ENCODE peak calls at places on chromosomes 11 and 22, in five cellular contexts. One of them, this sample, is unnamed. For H3K27me3, the result is how much of the 10 kb centered on the place peaks cover.

GRCh38 chr22:50146440-50147228 is 23.9 kb upstream of the PANX2 start:
- DNase-seq in HCT116: peak
- DNase-seq in prostate gland: no peak
- DNase-seq in endothelial cell of umbilical vein: no peak
- DNase-seq in sigmoid colon: peak
- DNase-seq in this sample: peak

GRCh38 chr11:65552413-65552951 is 5.7 kb downstream of the LTBP3 start:
- DNase-seq in HCT116: no peak
- DNase-seq in prostate gland: no peak
- DNase-seq in endothelial cell of umbilical vein: no peak
- DNase-seq in sigmoid colon: no peak
- DNase-seq in this sample: no peak

GRCh38 chr22:36101756-36102155 is 58.8 kb downstream of the APOL3 start:
- DNase-seq in HCT116: no peak
- DNase-seq in prostate gland: no peak
- DNase-seq in endothelial cell of umbilical vein: no peak
- DNase-seq in sigmoid colon: peak
- DNase-seq in this sample: no peak

GRCh38 chr11:47607380-47607779 is 13.2 kb upstream of the C1QTNF4 start:
- DNase-seq in HCT116: no peak
- DNase-seq in prostate gland: no peak
- DNase-seq in endothelial cell of umbilical vein: peak
- DNase-seq in sigmoid colon: no peak
- DNase-seq in this sample: no peak

GRCh38 chr11:77474509-77475070 is 696 bp upstream of the PAK1 start:
- DNase-seq in HCT116: no peak
- DNase-seq in prostate gland: peak
- DNase-seq in endothelial cell of umbilical vein: no peak
- DNase-seq in sigmoid colon: no peak
- DNase-seq in this sample: no peak

GRCh38 chr22:29782061-29782845 is 15.1 kb downstream of the UQCR10 start:
- DNase-seq in HCT116: no peak
- DNase-seq in prostate gland: peak
- DNase-seq in endothelial cell of umbilical vein: no peak
- DNase-seq in sigmoid colon: no peak
- DNase-seq in this sample: peak

GRCh38 chr11:58923300-58923788 is 15.9 kb upstream of the GLYATL1 start:
- DNase-seq in HCT116: peak
- DNase-seq in prostate gland: peak
- DNase-seq in endothelial cell of umbilical vein: no peak
- DNase-seq in sigmoid colon: no peak
- DNase-seq in this sample: no peak

GRCh38 chr22:23163665-23164064 is 16.6 kb upstream of the BCR start:
- DNase-seq in HCT116: no peak
- DNase-seq in prostate gland: peak
- DNase-seq in endothelial cell of umbilical vein: no peak
- DNase-seq in sigmoid colon: peak
- DNase-seq in this sample: no peak

GRCh38 chr11:48538991-48539390 is 50.4 kb downstream of the OR4A47 start:
- DNase-seq in HCT116: no peak
- DNase-seq in prostate gland: no peak
- DNase-seq in endothelial cell of umbilical vein: no peak
- DNase-seq in sigmoid colon: no peak
- DNase-seq in this sample: no peak

GRCh38 chr11:68028802-68029475 is 1.5 kb upstream of the NDUFS8 start:
- DNase-seq in HCT116: no peak
- DNase-seq in prostate gland: no peak
- DNase-seq in endothelial cell of umbilical vein: no peak
- DNase-seq in sigmoid colon: no peak
- DNase-seq in this sample: no peak

GRCh38 chr11:103920933-103921332 is 115.5 kb upstream of the DDI1 start:
- DNase-seq in HCT116: no peak
- DNase-seq in prostate gland: no peak
- DNase-seq in endothelial cell of umbilical vein: no peak
- DNase-seq in sigmoid colon: no peak
- DNase-seq in this sample: no peak

GRCh38 chr11:8071616-8072581 is 9.1 kb upstream of the TUB start:
- DNase-seq in HCT116: no peak
- DNase-seq in prostate gland: no peak
- DNase-seq in endothelial cell of umbilical vein: no peak
- DNase-seq in sigmoid colon: peak
- DNase-seq in this sample: no peak

GRCh38 chr11:87223816-87224215 is 186.1 kb downstream of the TMEM135 start:
- DNase-seq in HCT116: no peak
- DNase-seq in prostate gland: no peak
- DNase-seq in endothelial cell of umbilical vein: no peak
- DNase-seq in sigmoid colon: no peak
- DNase-seq in this sample: no peak

GRCh38 chr11:116791002-116791812 is 472 bp downstream of the APOA5 start:
- DNase-seq in HCT116: peak
- DNase-seq in prostate gland: peak
- DNase-seq in endothelial cell of umbilical vein: peak
- DNase-seq in sigmoid colon: peak
- DNase-seq in this sample: peak

GRCh38 chr11:10693509-10694071 is at the start of gene IRAG1:
- DNase-seq in HCT116: no peak
- DNase-seq in prostate gland: no peak
- DNase-seq in endothelial cell of umbilical vein: no peak
- DNase-seq in sigmoid colon: peak
- DNase-seq in this sample: peak

GRCh38 chr11:100434821-100435641 is 252.1 kb upstream of the ARHGAP42 start:
- DNase-seq in HCT116: no peak
- DNase-seq in prostate gland: no peak
- DNase-seq in endothelial cell of umbilical vein: no peak
- DNase-seq in sigmoid colon: no peak
- DNase-seq in this sample: no peak

GRCh38 chr11:57626895-57627294 is 22.8 kb downstream of the YPEL4 start:
- DNase-seq in HCT116: no peak
- DNase-seq in prostate gland: no peak
- DNase-seq in endothelial cell of umbilical vein: no peak
- DNase-seq in sigmoid colon: no peak
- DNase-seq in this sample: no peak

GRCh38 chr11:35786918-35787557 is 124.5 kb downstream of the TRIM44 start:
- DNase-seq in HCT116: no peak
- DNase-seq in prostate gland: no peak
- DNase-seq in endothelial cell of umbilical vein: no peak
- DNase-seq in sigmoid colon: no peak
- DNase-seq in this sample: no peak

GRCh38 chr11:96168623-96169022 is 174.4 kb downstream of the MAML2 start:
- DNase-seq in HCT116: no peak
- DNase-seq in prostate gland: peak
- DNase-seq in endothelial cell of umbilical vein: peak
- DNase-seq in sigmoid colon: peak
- DNase-seq in this sample: no peak

GRCh38 chr11:33779849-33780528 is 5.7 kb upstream of the FBXO3 start:
- DNase-seq in HCT116: no peak
- DNase-seq in prostate gland: no peak
- DNase-seq in endothelial cell of umbilical vein: no peak
- DNase-seq in sigmoid colon: no peak
- DNase-seq in this sample: no peak

GRCh38 chr11:862704-863388 is 20.2 kb downstream of the TSPAN4 start:
- DNase-seq in HCT116: no peak
- DNase-seq in prostate gland: no peak
- DNase-seq in endothelial cell of umbilical vein: no peak
- DNase-seq in sigmoid colon: no peak
- DNase-seq in this sample: no peak

GRCh38 chr11:32173435-32173834 is 82.6 kb downstream of the RCN1 start:
- DNase-seq in HCT116: peak
- DNase-seq in prostate gland: peak
- DNase-seq in endothelial cell of umbilical vein: peak
- DNase-seq in sigmoid colon: no peak
- DNase-seq in this sample: peak

GRCh38 chr22:38755155-38755910 is 465 bp downstream of the SUN2 start:
- DNase-seq in HCT116: no peak
- DNase-seq in prostate gland: peak
- DNase-seq in endothelial cell of umbilical vein: peak
- DNase-seq in sigmoid colon: peak
- DNase-seq in this sample: peak

GRCh38 chr22:39915295-39915726 is 14.4 kb downstream of the GRAP2 start:
- DNase-seq in HCT116: no peak
- DNase-seq in prostate gland: no peak
- DNase-seq in endothelial cell of umbilical vein: no peak
- DNase-seq in sigmoid colon: no peak
- DNase-seq in this sample: no peak

GRCh38 chr22:39917091-39917703 is 16.3 kb downstream of the GRAP2 start:
- DNase-seq in HCT116: no peak
- DNase-seq in prostate gland: no peak
- DNase-seq in endothelial cell of umbilical vein: no peak
- DNase-seq in sigmoid colon: no peak
- DNase-seq in this sample: no peak

GRCh38 chr22:39914584-39914983 is 13.7 kb downstream of the GRAP2 start:
- DNase-seq in HCT116: no peak
- DNase-seq in prostate gland: no peak
- DNase-seq in endothelial cell of umbilical vein: no peak
- DNase-seq in sigmoid colon: no peak
- DNase-seq in this sample: no peak

GRCh38 chr22:39917776-39918493 is 17.1 kb downstream of the GRAP2 start:
- DNase-seq in HCT116: no peak
- DNase-seq in prostate gland: no peak
- DNase-seq in endothelial cell of umbilical vein: no peak
- DNase-seq in sigmoid colon: no peak
- DNase-seq in this sample: no peak

GRCh38 chr22:39916496-39916895 is 15.6 kb downstream of the GRAP2 start:
- DNase-seq in HCT116: no peak
- DNase-seq in prostate gland: no peak
- DNase-seq in endothelial cell of umbilical vein: no peak
- DNase-seq in sigmoid colon: no peak
- DNase-seq in this sample: no peak
- H3K27me3 ChIP-seq in HCT116: half or more
- H3K27me3 ChIP-seq in prostate gland: under half
- H3K27me3 ChIP-seq in endothelial cell of umbilical vein: under half
- H3K27me3 ChIP-seq in sigmoid colon: under half
- H3K27me3 ChIP-seq in this sample: under half

DNA sequence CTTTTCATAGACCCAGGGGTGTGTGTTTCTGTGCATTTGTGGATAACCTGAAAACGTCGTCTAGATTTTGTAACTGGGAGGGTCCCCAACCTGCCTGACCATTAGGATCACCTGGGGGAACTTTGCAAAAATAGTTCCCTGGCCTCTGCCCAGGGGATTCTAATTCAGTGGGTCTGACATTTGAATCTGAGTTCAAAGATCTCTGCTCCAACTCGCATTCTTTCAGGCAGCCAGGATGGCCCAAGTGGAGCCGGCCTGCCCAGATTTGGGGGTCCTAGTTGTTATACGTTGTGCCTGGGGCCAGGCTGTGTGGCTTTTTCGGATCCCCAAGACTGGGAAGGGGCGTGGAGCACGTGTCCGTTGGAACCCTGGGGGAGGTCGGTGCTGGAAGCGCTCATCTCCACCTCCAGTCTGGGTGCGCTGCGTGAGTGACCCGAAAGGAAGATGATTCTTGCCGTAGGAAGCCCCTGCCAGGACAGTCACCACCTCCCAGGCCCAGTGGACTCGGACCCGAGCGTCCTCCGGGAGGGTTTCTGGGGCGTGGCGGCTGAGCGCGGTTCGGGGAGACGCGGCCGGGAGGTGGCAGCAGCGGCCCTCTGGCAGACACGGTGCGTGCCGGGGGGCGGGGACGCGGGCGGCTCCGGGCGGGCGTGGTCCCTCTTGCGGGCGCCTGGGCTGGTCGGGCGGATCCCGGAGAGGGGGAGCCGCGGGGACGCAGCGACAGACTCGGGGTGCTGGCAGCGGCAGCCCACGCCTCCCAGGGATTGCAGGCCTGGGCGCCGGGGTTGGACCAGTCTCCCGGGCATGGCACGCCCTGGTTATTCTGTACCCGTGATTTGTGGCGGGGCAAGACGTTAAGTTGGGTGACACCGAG is 29.2 kb upstream of the PLET1 start:
- DNase-seq in HCT116: no peak
- DNase-seq in prostate gland: peak
- DNase-seq in endothelial cell of umbilical vein: peak
- DNase-seq in sigmoid colon: peak
- DNase-seq in this sample: peak
- TF ChIP-seq POLR2AphosphoS5 in HCT116: peak
- TF ChIP-seq POLR2AphosphoS5 in prostate gland: no peak
- TF ChIP-seq POLR2AphosphoS5 in endothelial cell of umbilical vein: peak
- TF ChIP-seq POLR2AphosphoS5 in sigmoid colon: peak
- TF ChIP-seq POLR2AphosphoS5 in this sample: peak

GRCh38 chr22:37486224-37486845 is at the start of gene MFNG:
- DNase-seq in HCT116: no peak
- DNase-seq in prostate gland: peak
- DNase-seq in endothelial cell of umbilical vein: peak
- DNase-seq in sigmoid colon: peak
- DNase-seq in this sample: peak
- H3K4me3 ChIP-seq in HCT116: peak
- H3K4me3 ChIP-seq in prostate gland: peak
- H3K4me3 ChIP-seq in endothelial cell of umbilical vein: peak
- H3K4me3 ChIP-seq in sigmoid colon: peak
- H3K4me3 ChIP-seq in this sample: peak

GRCh38 chr11:6650980-6651379 is 4.6 kb downstream of the DCHS1 start:
- DNase-seq in HCT116: no peak
- DNase-seq in prostate gland: no peak
- DNase-seq in endothelial cell of umbilical vein: no peak
- DNase-seq in sigmoid colon: no peak
- DNase-seq in this sample: no peak
- H3K27me3 ChIP-seq in HCT116: under half
- H3K27me3 ChIP-seq in prostate gland: under half
- H3K27me3 ChIP-seq in endothelial cell of umbilical vein: under half
- H3K27me3 ChIP-seq in sigmoid colon: under half
- H3K27me3 ChIP-seq in this sample: under half

GRCh38 chr22:44147821-44148574 is 32.7 kb upstream of the PARVG start:
- DNase-seq in HCT116: no peak
- DNase-seq in prostate gland: no peak
- DNase-seq in endothelial cell of umbilical vein: no peak
- DNase-seq in sigmoid colon: peak
- DNase-seq in this sample: no peak
- TF ChIP-seq POLR2AphosphoS5 in HCT116: no peak
- TF ChIP-seq POLR2AphosphoS5 in prostate gland: no peak
- TF ChIP-seq POLR2AphosphoS5 in endothelial cell of umbilical vein: no peak
- TF ChIP-seq POLR2AphosphoS5 in sigmoid colon: no peak
- TF ChIP-seq POLR2AphosphoS5 in this sample: no peak

DNA sequence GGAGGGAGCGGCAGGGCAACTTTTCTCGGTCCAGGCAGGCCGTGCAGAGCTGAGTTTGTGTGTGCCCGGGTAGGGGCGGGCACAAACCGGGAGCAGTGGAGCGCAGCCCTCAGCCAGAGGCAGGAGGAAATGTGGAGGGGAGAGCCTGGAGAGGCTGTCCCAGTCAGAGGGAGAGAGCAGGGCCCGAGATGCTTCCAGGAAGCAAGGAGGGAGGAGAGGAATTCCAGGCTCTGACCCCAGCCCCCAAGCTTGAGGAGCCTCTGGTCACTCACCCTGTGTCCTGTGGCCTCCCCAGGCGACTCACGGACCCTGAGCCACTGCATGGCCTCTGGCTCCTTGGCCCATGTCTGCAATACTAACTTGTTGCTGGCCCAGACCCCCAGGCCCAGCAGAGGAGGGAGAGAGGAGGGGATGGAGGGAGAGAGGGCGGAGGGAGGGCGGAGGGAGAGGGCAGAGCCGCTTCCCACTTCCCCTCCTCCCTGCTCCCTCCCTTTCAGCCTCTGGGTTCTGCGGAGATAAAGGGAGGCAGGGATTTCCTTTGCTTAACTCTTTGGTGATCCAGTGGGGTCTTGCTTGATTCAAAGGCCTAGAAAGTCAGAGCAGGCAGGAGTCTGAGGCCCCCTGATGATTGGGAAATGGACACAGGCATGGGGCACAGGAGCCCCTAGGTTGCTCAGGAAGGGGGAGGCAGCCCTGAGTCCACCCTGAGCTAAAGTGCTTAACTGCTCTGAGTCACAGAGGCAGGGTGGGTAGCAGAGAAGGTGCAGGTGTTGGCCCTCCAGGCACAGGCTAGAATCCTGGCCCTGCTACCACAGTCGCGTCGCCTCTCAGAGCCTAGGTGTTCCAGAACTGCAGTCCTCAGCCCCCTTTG is at the start of gene C1QTNF6:
- DNase-seq in HCT116: no peak
- DNase-seq in prostate gland: no peak
- DNase-seq in endothelial cell of umbilical vein: peak
- DNase-seq in sigmoid colon: peak
- DNase-seq in this sample: peak
- H3K4me3 ChIP-seq in HCT116: peak
- H3K4me3 ChIP-seq in prostate gland: peak
- H3K4me3 ChIP-seq in endothelial cell of umbilical vein: no peak
- H3K4me3 ChIP-seq in sigmoid colon: peak
- H3K4me3 ChIP-seq in this sample: peak